ENCODE peak calls at places on chromosomes 11 and 22, in six cellular contexts. J is IMR-90, P is breast epithelium, T is stomach, W is heart left ventricle, F is adrenal gland. V is an unnamed sample.

GRCh38 chr11:32391965-32392553 is 43.3 kb downstream of the WT1 start:
- DNase-seq in T (no peak), J (peak), P (no peak), F (no peak), W (no peak), V (no peak)

GRCh38 chr11:130181295-130182272 is 22.0 kb downstream of the ST14 start:
- DNase-seq in T (peak), F (peak), W (no peak), J (peak), P (no peak), V (no peak)

GRCh38 chr22:20591660-20592310 is 84.4 kb downstream of the MED15 start:
- DNase-seq in T (peak), F (no peak), P (no peak), W (no peak), J (peak), V (no peak)

GRCh38 chr11:64245797-64246623 is 733 bp downstream of the PPP1R14B start:
- DNase-seq in F (peak), P (peak), W (peak), J (peak), T (peak), V (peak)

GRCh38 chr11:64007160-64007628 is 21.0 kb downstream of the OTUB1 start:
- DNase-seq in W (no peak), P (no peak), T (no peak), J (no peak), F (peak), V (no peak)

GRCh38 chr22:26671317-26672059 is 14.1 kb downstream of the MIAT start:
- DNase-seq in F (peak), P (peak), J (no peak), W (peak), T (peak), V (peak)

GRCh38 chr11:27207025-27207650 is 155.9 kb downstream of the CCDC34 start:
- DNase-seq in F (no peak), J (no peak), W (no peak), T (no peak), P (no peak), V (no peak)

GRCh38 chr11:89521294-89521693 is 30.1 kb upstream of the NOX4 start:
- DNase-seq in J (peak), W (no peak), F (no peak), T (no peak), P (no peak), V (no peak)

GRCh38 chr11:114970908-114971645 is 292.8 kb downstream of the NXPE2 start:
- DNase-seq in W (no peak), P (no peak), F (no peak), J (no peak), T (no peak), V (no peak)

GRCh38 chr11:62062223-62062861 is 61.5 kb upstream of the INCENP start:
- DNase-seq in T (no peak), F (no peak), W (no peak), P (no peak), J (no peak), V (peak)

GRCh38 chr11:7495997-7496545 is 10.8 kb downstream of the OLFML1 start:
- DNase-seq in F (no peak), W (no peak), T (no peak), J (no peak), P (no peak), V (no peak)

GRCh38 chr11:5596611-5597201 is at the start of gene TRIM6:
- DNase-seq in T (peak), J (peak), W (peak), F (peak), P (peak), V (peak)

GRCh38 chr11:111465400-111465799 is 46.8 kb downstream of the BTG4 start:
- DNase-seq in J (peak), W (no peak), T (no peak), P (no peak), F (no peak), V (no peak)

GRCh38 chr11:36868380-36868779 is 270.3 kb upstream of the RAG2 start:
- DNase-seq in P (no peak), F (no peak), W (no peak), J (no peak), T (no peak), V (no peak)

GRCh38 chr22:44571566-44572413 is 73.8 kb upstream of the RTL6 start:
- DNase-seq in P (no peak), J (no peak), T (peak), F (no peak), W (no peak), V (peak)

GRCh38 chr11:118319031-118319814 is 14.7 kb downstream of the CD3E start:
- DNase-seq in W (no peak), F (no peak), T (no peak), P (no peak), J (no peak), V (no peak)

GRCh38 chr22:43627485-43628252 is 184.4 kb downstream of the EFCAB6 start:
- DNase-seq in W (no peak), T (no peak), P (no peak), J (no peak), F (no peak), V (no peak)

GRCh38 chr22:32765117-32765618 is 36.3 kb upstream of the TIMP3 start:
- DNase-seq in W (no peak), P (no peak), F (no peak), T (no peak), J (no peak), V (no peak)

GRCh38 chr11:47941907-47942558 is 38.3 kb upstream of the PTPRJ start:
- DNase-seq in P (no peak), J (no peak), T (no peak), F (peak), W (no peak), V (no peak)

GRCh38 chr11:13954591-13954990 is 7.9 kb upstream of the SPON1 start:
- DNase-seq in F (no peak), P (no peak), J (no peak), T (no peak), W (no peak), V (no peak)

GRCh38 chr22:35971418-35972119 is 57.1 kb downstream of the RBFOX2 start:
- DNase-seq in P (peak), F (no peak), J (peak), T (no peak), W (peak), V (no peak)

GRCh38 chr11:131079036-131079435 is 162.8 kb upstream of the SNX19 start:
- DNase-seq in P (no peak), J (peak), T (no peak), W (no peak), F (no peak), V (no peak)

GRCh38 chr11:14314127-14314526 is 44.9 kb downstream of the RRAS2 start:
- DNase-seq in W (no peak), F (no peak), T (no peak), J (no peak), P (no peak), V (no peak)

GRCh38 chr22:27612075-27612474 is 189.5 kb downstream of the MN1 start:
- DNase-seq in T (no peak), W (no peak), J (no peak), P (no peak), F (no peak), V (no peak)

GRCh38 chr11:117130879-117131278 is 13.2 kb upstream of the PAFAH1B2 start:
- DNase-seq in W (no peak), J (no peak), F (no peak), P (no peak), T (no peak), V (no peak)
- H3K4me3 ChIP-seq in W (no peak), J (no peak), F (no peak), P (no peak), T (no peak), V (no peak)

GRCh38 chr22:39449708-39450107 is 7.1 kb upstream of the MGAT3 start:
- DNase-seq in W (no peak), F (no peak), T (no peak), P (no peak), J (no peak), V (no peak)

GRCh38 chr22:39453765-39454378 is 2.9 kb upstream of the MGAT3 start:
- DNase-seq in T (no peak), F (no peak), P (no peak), W (no peak), J (peak), V (no peak)

GRCh38 chr22:39450258-39450955 is 6.4 kb upstream of the MGAT3 start:
- DNase-seq in F (no peak), J (no peak), W (no peak), T (no peak), P (no peak), V (no peak)

GRCh38 chr22:39454385-39454871 is 2.4 kb upstream of the MGAT3 start:
- DNase-seq in P (no peak), W (no peak), J (no peak), F (no peak), T (peak), V (no peak)

GRCh38 chr22:39452740-39453040 is 4.1 kb upstream of the MGAT3 start:
- DNase-seq in W (no peak), T (peak), J (no peak), P (no peak), F (no peak), V (no peak)
- TF ChIP-seq POLR2A in W (no peak), T (no peak), J (no peak), P (no peak), F (no peak), V (no peak)

DNA sequence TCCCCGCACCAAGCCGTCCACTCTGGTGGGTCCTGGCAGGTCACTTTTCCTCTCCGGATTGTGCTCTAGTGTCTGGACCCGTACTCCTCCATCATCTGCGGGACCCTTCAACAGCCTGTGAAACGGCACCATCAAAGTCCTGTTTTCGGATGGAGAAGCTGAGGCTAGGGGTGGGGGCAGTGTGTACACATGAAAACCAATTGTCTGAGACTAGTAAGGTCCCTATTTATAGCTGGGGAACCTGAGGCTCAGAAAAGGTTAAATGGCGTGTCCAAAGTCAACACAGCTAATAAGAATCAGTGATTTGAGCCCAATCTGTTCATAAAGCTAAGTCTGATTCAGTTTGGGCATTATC is 666 bp upstream of the LRRC32 start:
- DNase-seq in P (no peak), W (no peak), T (no peak), J (no peak), F (no peak), V (no peak)
- H3K4me3 ChIP-seq in P (peak), W (peak), T (peak), J (no peak), F (no peak), V (peak)

GRCh38 chr11:67484847-67485311 is 2.1 kb downstream of the AIP start:
- DNase-seq in P (no peak), F (no peak), J (no peak), W (peak), T (no peak), V (peak)

GRCh38 chr11:67483498-67483798 is 622 bp downstream of the AIP start:
- DNase-seq in J (no peak), F (no peak), T (no peak), W (no peak), P (no peak), V (no peak)

GRCh38 chr11:67483901-67484665 is 1.3 kb downstream of the AIP start:
- DNase-seq in T (no peak), F (no peak), P (no peak), W (no peak), J (no peak), V (no peak)

GRCh38 chr11:67482275-67482735 is 521 bp upstream of the AIP start:
- DNase-seq in T (no peak), J (no peak), P (no peak), W (no peak), F (no peak), V (no peak)

GRCh38 chr11:67482736-67483497 is at the start of gene AIP:
- DNase-seq in T (peak), P (peak), W (peak), F (peak), J (peak), V (peak)
- TF ChIP-seq POLR2A in T (no peak), P (peak), W (peak), F (peak), J (peak), V (peak)

GRCh38 chr11:82988936-82989627 is 82.6 kb downstream of the RAB30 start:
- DNase-seq in W (no peak), P (no peak), T (no peak), J (peak), F (peak), V (no peak)

GRCh38 chr11:82986491-82986890 is 85.0 kb downstream of the DDIAS start:
- DNase-seq in W (no peak), F (no peak), J (no peak), T (no peak), P (no peak), V (no peak)

GRCh38 chr11:82992219-82992618 is 79.5 kb downstream of the RAB30 start:
- DNase-seq in W (peak), T (no peak), J (no peak), F (peak), P (no peak), V (peak)

GRCh38 chr11:82987997-82988396 is 83.7 kb downstream of the RAB30 start:
- DNase-seq in J (no peak), T (no peak), W (no peak), P (no peak), F (no peak), V (no peak)

GRCh38 chr11:82989628-82990404 is 81.9 kb downstream of the RAB30 start:
- DNase-seq in J (no peak), P (no peak), T (no peak), W (no peak), F (no peak), V (no peak)
- H3K4me3 ChIP-seq in J (no peak), P (no peak), T (no peak), W (no peak), F (no peak), V (no peak)